ENCODE peak calls at places on chromosomes 5 and 9, in six cellular contexts. One of them, this sample, is unnamed.

GRCh38 chr9:37486616-37487544 is 1.1 kb downstream of the POLR1E start:
- DNase-seq in NB4: peak
- DNase-seq in transverse colon: peak
- DNase-seq in IMR-90: peak
- DNase-seq in AG09319: peak
- DNase-seq in endodermal cell: no peak
- DNase-seq in this sample: no peak

GRCh38 chr9:22107202-22107601 is 98.1 kb upstream of the CDKN2B start:
- DNase-seq in NB4: no peak
- DNase-seq in transverse colon: no peak
- DNase-seq in IMR-90: peak
- DNase-seq in AG09319: no peak
- DNase-seq in endodermal cell: no peak
- DNase-seq in this sample: no peak

GRCh38 chr9:126615791-126616447 is 2.2 kb downstream of the LMX1B start:
- DNase-seq in NB4: no peak
- DNase-seq in transverse colon: no peak
- DNase-seq in IMR-90: no peak
- DNase-seq in AG09319: no peak
- DNase-seq in endodermal cell: peak
- DNase-seq in this sample: peak

GRCh38 chr5:134103397-134103796 is 11.1 kb upstream of the TCF7 start:
- DNase-seq in NB4: no peak
- DNase-seq in transverse colon: no peak
- DNase-seq in IMR-90: no peak
- DNase-seq in AG09319: no peak
- DNase-seq in endodermal cell: no peak
- DNase-seq in this sample: no peak

GRCh38 chr5:66230551-66230950 is 86.5 kb downstream of the SREK1 start:
- DNase-seq in NB4: peak
- DNase-seq in transverse colon: no peak
- DNase-seq in IMR-90: no peak
- DNase-seq in AG09319: no peak
- DNase-seq in endodermal cell: no peak
- DNase-seq in this sample: no peak

GRCh38 chr5:117089001-117089400 is 514.4 kb upstream of the SEMA6A start:
- DNase-seq in NB4: no peak
- DNase-seq in transverse colon: no peak
- DNase-seq in IMR-90: no peak
- DNase-seq in AG09319: no peak
- DNase-seq in endodermal cell: no peak
- DNase-seq in this sample: no peak

GRCh38 chr5:69032009-69032408 is 61.8 kb upstream of the SLC30A5 start:
- DNase-seq in NB4: peak
- DNase-seq in transverse colon: no peak
- DNase-seq in IMR-90: no peak
- DNase-seq in AG09319: no peak
- DNase-seq in endodermal cell: no peak
- DNase-seq in this sample: peak

GRCh38 chr5:149671544-149671943 is 58.6 kb upstream of the PPARGC1B start:
- DNase-seq in NB4: no peak
- DNase-seq in transverse colon: peak
- DNase-seq in IMR-90: no peak
- DNase-seq in AG09319: no peak
- DNase-seq in endodermal cell: no peak
- DNase-seq in this sample: no peak

GRCh38 chr9:106921341-106921899 is 58.5 kb downstream of the ZNF462 start:
- DNase-seq in NB4: peak
- DNase-seq in transverse colon: peak
- DNase-seq in IMR-90: peak
- DNase-seq in AG09319: no peak
- DNase-seq in endodermal cell: peak
- DNase-seq in this sample: no peak

GRCh38 chr5:115983519-115983918 is 21.2 kb downstream of the LVRN start:
- DNase-seq in NB4: no peak
- DNase-seq in transverse colon: no peak
- DNase-seq in IMR-90: no peak
- DNase-seq in AG09319: no peak
- DNase-seq in endodermal cell: no peak
- DNase-seq in this sample: no peak

GRCh38 chr9:4126184-4126865 is 173.5 kb downstream of the GLIS3 start:
- DNase-seq in NB4: no peak
- DNase-seq in transverse colon: no peak
- DNase-seq in IMR-90: peak
- DNase-seq in AG09319: no peak
- DNase-seq in endodermal cell: no peak
- DNase-seq in this sample: no peak

GRCh38 chr9:79637180-79637925 is 65.6 kb downstream of the TLE4 start:
- DNase-seq in NB4: no peak
- DNase-seq in transverse colon: no peak
- DNase-seq in IMR-90: peak
- DNase-seq in AG09319: no peak
- DNase-seq in endodermal cell: no peak
- DNase-seq in this sample: no peak

GRCh38 chr5:30959238-30959637 is 234.2 kb upstream of the CDH6 start:
- DNase-seq in NB4: no peak
- DNase-seq in transverse colon: no peak
- DNase-seq in IMR-90: peak
- DNase-seq in AG09319: no peak
- DNase-seq in endodermal cell: peak
- DNase-seq in this sample: no peak

GRCh38 chr9:81431662-81432061 is 257.7 kb downstream of the TLE1 start:
- DNase-seq in NB4: no peak
- DNase-seq in transverse colon: no peak
- DNase-seq in IMR-90: peak
- DNase-seq in AG09319: peak
- DNase-seq in endodermal cell: no peak
- DNase-seq in this sample: no peak

GRCh38 chr5:135705230-135705631 is 126.4 kb upstream of the CXCL14 start:
- DNase-seq in NB4: no peak
- DNase-seq in transverse colon: no peak
- DNase-seq in IMR-90: peak
- DNase-seq in AG09319: no peak
- DNase-seq in endodermal cell: peak
- DNase-seq in this sample: no peak

GRCh38 chr9:4864234-4864661 is 71.5 kb downstream of the RCL1 start:
- DNase-seq in NB4: no peak
- DNase-seq in transverse colon: no peak
- DNase-seq in IMR-90: no peak
- DNase-seq in AG09319: no peak
- DNase-seq in endodermal cell: no peak
- DNase-seq in this sample: no peak

GRCh38 chr5:57539281-57539701 is 56.7 kb upstream of the ACTBL2 start:
- DNase-seq in NB4: no peak
- DNase-seq in transverse colon: no peak
- DNase-seq in IMR-90: peak
- DNase-seq in AG09319: peak
- DNase-seq in endodermal cell: no peak
- DNase-seq in this sample: no peak

GRCh38 chr5:163496286-163496685 is 9.1 kb upstream of the MAT2B start:
- DNase-seq in NB4: no peak
- DNase-seq in transverse colon: no peak
- DNase-seq in IMR-90: peak
- DNase-seq in AG09319: no peak
- DNase-seq in endodermal cell: no peak
- DNase-seq in this sample: no peak

GRCh38 chr5:53019320-53019719 is 30.2 kb downstream of the ITGA2 start:
- DNase-seq in NB4: no peak
- DNase-seq in transverse colon: no peak
- DNase-seq in IMR-90: peak
- DNase-seq in AG09319: no peak
- DNase-seq in endodermal cell: no peak
- DNase-seq in this sample: no peak
- TF ChIP-seq CTCF in NB4: no peak
- TF ChIP-seq CTCF in transverse colon: no peak
- TF ChIP-seq CTCF in IMR-90: peak
- TF ChIP-seq CTCF in AG09319: no peak
- TF ChIP-seq CTCF in endodermal cell: no peak
- TF ChIP-seq CTCF in this sample: no peak

GRCh38 chr9:20191239-20191840 is 402.5 kb upstream of the SLC24A2 start:
- DNase-seq in NB4: no peak
- DNase-seq in transverse colon: no peak
- DNase-seq in IMR-90: no peak
- DNase-seq in AG09319: no peak
- DNase-seq in endodermal cell: no peak
- DNase-seq in this sample: no peak
- TF ChIP-seq CTCF in NB4: no peak
- TF ChIP-seq CTCF in transverse colon: no peak
- TF ChIP-seq CTCF in IMR-90: peak
- TF ChIP-seq CTCF in AG09319: no peak
- TF ChIP-seq CTCF in endodermal cell: peak
- TF ChIP-seq CTCF in this sample: no peak

GRCh38 chr5:122102825-122103224 is 24.8 kb upstream of the LOX start:
- DNase-seq in NB4: no peak
- DNase-seq in transverse colon: no peak
- DNase-seq in IMR-90: peak
- DNase-seq in AG09319: no peak
- DNase-seq in endodermal cell: no peak
- DNase-seq in this sample: no peak

GRCh38 chr5:122097391-122097790 is 19.3 kb upstream of the LOX start:
- DNase-seq in NB4: no peak
- DNase-seq in transverse colon: no peak
- DNase-seq in IMR-90: no peak
- DNase-seq in AG09319: no peak
- DNase-seq in endodermal cell: no peak
- DNase-seq in this sample: no peak

GRCh38 chr5:122099060-122099790 is 21.2 kb upstream of the LOX start:
- DNase-seq in NB4: no peak
- DNase-seq in transverse colon: no peak
- DNase-seq in IMR-90: peak
- DNase-seq in AG09319: no peak
- DNase-seq in endodermal cell: peak
- DNase-seq in this sample: no peak

GRCh38 chr5:122105909-122106308 is 23.4 kb upstream of the ZNF474 start:
- DNase-seq in NB4: no peak
- DNase-seq in transverse colon: no peak
- DNase-seq in IMR-90: no peak
- DNase-seq in AG09319: no peak
- DNase-seq in endodermal cell: no peak
- DNase-seq in this sample: no peak

DNA sequence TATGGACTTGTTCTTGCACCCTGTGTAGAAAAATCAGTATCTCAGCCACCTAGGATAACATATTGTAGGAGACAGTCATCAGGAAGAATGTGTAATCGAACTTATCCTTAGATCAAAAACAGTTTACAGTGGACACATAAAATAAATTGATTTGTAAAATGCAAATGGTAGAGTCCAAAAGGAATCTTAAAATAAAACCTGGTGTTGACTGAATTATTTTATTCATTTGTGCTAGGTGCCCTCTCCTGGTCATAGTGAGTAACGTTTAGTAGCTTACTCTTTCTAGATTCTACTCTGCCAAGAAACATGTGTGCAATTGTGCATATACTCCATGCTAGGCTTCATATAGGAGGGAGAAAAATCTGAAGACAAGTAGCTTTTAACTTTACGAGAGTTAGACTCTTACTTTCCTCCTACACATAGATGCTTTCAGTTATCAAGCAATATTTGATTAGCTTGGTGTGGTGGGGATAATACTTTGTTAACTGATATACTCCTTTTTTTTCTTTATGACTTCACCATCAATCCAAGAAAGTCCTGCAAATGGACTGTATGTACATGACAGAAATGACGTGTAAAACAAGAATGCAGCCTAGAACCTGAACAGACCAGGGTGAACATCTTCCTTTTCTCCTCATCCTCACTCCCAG is 23.7 kb upstream of the LOX start:
- DNase-seq in NB4: peak
- DNase-seq in transverse colon: no peak
- DNase-seq in IMR-90: peak
- DNase-seq in AG09319: no peak
- DNase-seq in endodermal cell: no peak
- DNase-seq in this sample: no peak
- TF ChIP-seq CTCF in NB4: peak
- TF ChIP-seq CTCF in transverse colon: peak
- TF ChIP-seq CTCF in IMR-90: peak
- TF ChIP-seq CTCF in AG09319: peak
- TF ChIP-seq CTCF in endodermal cell: peak
- TF ChIP-seq CTCF in this sample: peak

DNA sequence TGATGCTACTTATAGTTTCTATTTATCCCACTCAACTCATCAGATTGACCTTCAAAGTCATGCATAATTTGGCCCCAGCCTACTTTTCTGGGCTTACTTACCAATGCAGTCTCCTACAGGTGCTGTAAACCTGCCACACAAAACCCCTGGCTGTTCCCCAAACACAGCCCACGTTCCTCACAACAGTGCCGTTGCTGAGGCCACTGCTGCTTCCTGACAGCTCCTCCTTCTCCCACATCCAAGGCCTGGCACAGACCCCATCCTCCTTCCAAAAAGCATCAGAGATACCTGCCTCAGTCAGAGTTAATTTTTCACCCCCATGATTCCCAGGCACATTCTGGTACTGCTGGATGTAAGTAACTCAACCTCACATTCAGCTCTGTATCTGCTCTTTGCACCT is 68.1 kb upstream of the SIMC1 start:
- DNase-seq in NB4: no peak
- DNase-seq in transverse colon: no peak
- DNase-seq in IMR-90: no peak
- DNase-seq in AG09319: no peak
- DNase-seq in endodermal cell: no peak
- DNase-seq in this sample: no peak
- TF ChIP-seq CTCF in NB4: no peak
- TF ChIP-seq CTCF in transverse colon: no peak
- TF ChIP-seq CTCF in IMR-90: no peak
- TF ChIP-seq CTCF in AG09319: no peak
- TF ChIP-seq CTCF in endodermal cell: no peak
- TF ChIP-seq CTCF in this sample: no peak

GRCh38 chr5:159441441-159441840 is 111.2 kb upstream of the IL12B start:
- DNase-seq in NB4: peak
- DNase-seq in transverse colon: no peak
- DNase-seq in IMR-90: no peak
- DNase-seq in AG09319: no peak
- DNase-seq in endodermal cell: peak
- DNase-seq in this sample: peak
- TF ChIP-seq CTCF in NB4: peak
- TF ChIP-seq CTCF in transverse colon: no peak
- TF ChIP-seq CTCF in IMR-90: no peak
- TF ChIP-seq CTCF in AG09319: peak
- TF ChIP-seq CTCF in endodermal cell: peak
- TF ChIP-seq CTCF in this sample: peak